ENCODE peak calls at places on chromosomes 12 and 14, in ten cellular contexts. V, M, X, R, L, Q, W, H, U and P are unnamed samples.

GRCh38 chr14:60274448-60274847 is 25.4 kb downstream of the PPM1A start:
- DNase-seq in V (no peak), M (no peak), X (no peak), R (no peak), L (no peak), Q (no peak), W (no peak), H (no peak), U (no peak), P (no peak)

GRCh38 chr12:94829552-94829951 is 173.9 kb downstream of the NDUFA12 start:
- DNase-seq in V (no peak), M (no peak), X (no peak), R (no peak), L (no peak), Q (no peak), W (no peak), H (no peak), U (no peak), P (no peak)

GRCh38 chr12:13368971-13369370 is 172.4 kb downstream of the EMP1 start:
- DNase-seq in V (peak), M (no peak), X (no peak), R (no peak), L (no peak), Q (no peak), W (no peak), H (no peak), U (no peak), P (no peak)

GRCh38 chr14:61940669-61941420 is 178.6 kb downstream of the SNAPC1 start:
- DNase-seq in V (no peak), M (peak), X (no peak), R (no peak), L (no peak), Q (no peak), W (no peak), H (no peak), U (no peak), P (no peak)

GRCh38 chr14:96090441-96091148 is 51.4 kb downstream of the C14orf132 start:
- DNase-seq in V (peak), M (no peak), X (no peak), R (no peak), L (peak), Q (peak), W (no peak), H (peak), U (no peak), P (peak)

GRCh38 chr14:104865069-104865630 is at the start of gene CEP170B:
- DNase-seq in V (no peak), M (peak), X (no peak), R (peak), L (peak), Q (peak), W (peak), H (peak), U (peak), P (peak)

GRCh38 chr12:49983892-49984291 is 11.1 kb downstream of the AQP6 start:
- DNase-seq in V (peak), M (no peak), X (no peak), R (no peak), L (peak), Q (no peak), W (no peak), H (no peak), U (no peak), P (peak)

GRCh38 chr12:112822056-112822455 is 30.5 kb downstream of the RPH3A start:
- DNase-seq in V (peak), M (peak), X (no peak), R (no peak), L (no peak), Q (no peak), W (no peak), H (no peak), U (no peak), P (peak)

GRCh38 chr14:94374749-94375148 is 13.7 kb downstream of the SERPINA1 start:
- DNase-seq in V (no peak), M (no peak), X (no peak), R (no peak), L (no peak), Q (no peak), W (no peak), H (no peak), U (no peak), P (no peak)

GRCh38 chr14:77598366-77599050 is 17.9 kb downstream of the SPTLC2 start:
- DNase-seq in V (no peak), M (no peak), X (no peak), R (peak), L (no peak), Q (no peak), W (peak), H (peak), U (no peak), P (no peak)

GRCh38 chr12:126742326-126742725 is 1524.6 kb upstream of the TMEM132C start:
- DNase-seq in V (no peak), M (no peak), X (no peak), R (no peak), L (no peak), Q (no peak), W (no peak), H (no peak), U (no peak), P (no peak)

GRCh38 chr12:125999643-126000042 is 934.4 kb downstream of the AACS start:
- DNase-seq in V (no peak), M (no peak), X (no peak), R (no peak), L (no peak), Q (no peak), W (no peak), H (no peak), U (no peak), P (no peak)

GRCh38 chr14:71135911-71136310 is 228.7 kb downstream of the PCNX1 start:
- DNase-seq in V (no peak), M (no peak), X (no peak), R (no peak), L (no peak), Q (no peak), W (no peak), H (no peak), U (no peak), P (no peak)

GRCh38 chr12:116406529-116406928 is 129.0 kb upstream of the MED13L start:
- DNase-seq in V (no peak), M (peak), X (no peak), R (no peak), L (peak), Q (peak), W (no peak), H (no peak), U (no peak), P (no peak)

GRCh38 chr12:114936148-114937099 is 252.4 kb upstream of the TBX3 start:
- DNase-seq in V (no peak), M (no peak), X (no peak), R (no peak), L (peak), Q (no peak), W (no peak), H (no peak), U (no peak), P (no peak)

GRCh38 chr12:66693901-66694513 is 15.1 kb upstream of the GRIP1 start:
- DNase-seq in V (peak), M (no peak), X (no peak), R (no peak), L (peak), Q (no peak), W (peak), H (no peak), U (no peak), P (peak)

GRCh38 chr14:72608391-72609204 is 285.3 kb downstream of the DPF3 start:
- DNase-seq in V (no peak), M (no peak), X (no peak), R (no peak), L (peak), Q (peak), W (no peak), H (no peak), U (no peak), P (no peak)

GRCh38 chr12:89977356-89978185 is 268.9 kb upstream of the ATP2B1 start:
- DNase-seq in V (no peak), M (no peak), X (no peak), R (no peak), L (peak), Q (no peak), W (no peak), H (no peak), U (no peak), P (no peak)

GRCh38 chr12:7369274-7369729 is 65.4 kb downstream of the ACSM4 start:
- DNase-seq in V (no peak), M (no peak), X (no peak), R (no peak), L (peak), Q (peak), W (no peak), H (no peak), U (no peak), P (no peak)

GRCh38 chr12:123390415-123391093 is 6.6 kb downstream of the KMT5A start:
- DNase-seq in V (no peak), M (no peak), X (no peak), R (no peak), L (no peak), Q (no peak), W (no peak), H (no peak), U (no peak), P (no peak)

GRCh38 chr14:50063876-50064420 is 52.4 kb downstream of the VCPKMT start:
- DNase-seq in V (no peak), M (no peak), X (no peak), R (no peak), L (no peak), Q (no peak), W (no peak), H (no peak), U (no peak), P (no peak)

GRCh38 chr12:124769166-124769530 is 94.5 kb downstream of the SCARB1 start:
- DNase-seq in V (no peak), M (no peak), X (no peak), R (no peak), L (peak), Q (no peak), W (no peak), H (no peak), U (no peak), P (no peak)

GRCh38 chr12:55142896-55143870 is 17.0 kb downstream of the OR9K2 start:
- DNase-seq in V (peak), M (peak), X (peak), R (peak), L (peak), Q (no peak), W (peak), H (peak), U (no peak), P (peak)

GRCh38 chr14:34710744-34711143 is 3.6 kb downstream of the CFL2 start:
- DNase-seq in V (no peak), M (no peak), X (no peak), R (no peak), L (peak), Q (no peak), W (no peak), H (no peak), U (no peak), P (no peak)

GRCh38 chr12:93229494-93230310 is 148.0 kb upstream of the NUDT4 start:
- DNase-seq in V (no peak), M (no peak), X (no peak), R (no peak), L (peak), Q (peak), W (no peak), H (no peak), U (no peak), P (no peak)

GRCh38 chr12:64187370-64187769 is 34.7 kb downstream of the KICS2 start:
- DNase-seq in V (no peak), M (no peak), X (no peak), R (no peak), L (peak), Q (no peak), W (no peak), H (no peak), U (no peak), P (no peak)

GRCh38 chr12:14643247-14643646 is 53.2 kb downstream of the GUCY2C start:
- DNase-seq in V (no peak), M (no peak), X (no peak), R (no peak), L (no peak), Q (no peak), W (peak), H (no peak), U (no peak), P (no peak)

GRCh38 chr14:75452900-75453816 is 25.3 kb downstream of the JDP2 start:
- DNase-seq in V (no peak), M (peak), X (no peak), R (no peak), L (peak), Q (peak), W (no peak), H (no peak), U (peak), P (no peak)

GRCh38 chr12:112413846-112414625 is 4.6 kb upstream of the RPL6 start:
- DNase-seq in V (no peak), M (no peak), X (no peak), R (no peak), L (no peak), Q (no peak), W (no peak), H (no peak), U (no peak), P (no peak)

GRCh38 chr12:92899388-92900001 is 29.6 kb downstream of the EEA1 start:
- DNase-seq in V (no peak), M (no peak), X (no peak), R (no peak), L (peak), Q (peak), W (no peak), H (peak), U (no peak), P (no peak)